ENCODE peak calls at places on chromosomes 5 and 9, in five cellular contexts. B is IMR-90, C is HepG2, D is K562, L is H1. M is an unnamed sample. For H3K4me1, the result is how much of the 10 kb centered on the place peaks cover.

GRCh38 chr5:116090192-116090790 is 5.5 kb downstream of the COMMD10 start:
- DNase-seq in B (no peak), D (no peak), C (peak), L (no peak), M (no peak)

GRCh38 chr9:134760750-134761420 is 119.3 kb downstream of the COL5A1 start:
- DNase-seq in L (no peak), C (no peak), D (no peak), B (no peak), M (no peak)

GRCh38 chr9:114837923-114838322 is 32.1 kb upstream of the TNFSF15 start:
- DNase-seq in D (no peak), B (peak), C (no peak), L (no peak), M (no peak)

GRCh38 chr5:161078793-161079192 is 226.8 kb upstream of the ATP10B start:
- DNase-seq in C (no peak), L (no peak), D (no peak), B (no peak), M (no peak)

GRCh38 chr9:114805670-114806551 is at the start of gene TNFSF15:
- DNase-seq in L (peak), B (peak), D (no peak), C (peak), M (no peak)

GRCh38 chr9:80163889-80164288 is 592.1 kb downstream of the TLE4 start:
- DNase-seq in B (no peak), L (no peak), D (no peak), C (no peak), M (no peak)

GRCh38 chr5:134435525-134435924 is 23.8 kb upstream of the CDKN2AIPNL start:
- DNase-seq in B (peak), C (no peak), L (no peak), D (no peak), M (peak)

GRCh38 chr5:98927988-98928801 is 612 bp downstream of the CHD1 start:
- DNase-seq in B (peak), D (peak), L (no peak), C (peak), M (peak)

GRCh38 chr9:131279196-131279926 is 3.1 kb upstream of the FAM78A start:
- DNase-seq in C (no peak), D (peak), L (no peak), B (no peak), M (no peak)

GRCh38 chr9:29322240-29322639 is 1749.0 kb upstream of the C9orf72 start:
- DNase-seq in B (no peak), D (no peak), C (no peak), L (no peak), M (no peak)

GRCh38 chr5:125262782-125263181 is 516.3 kb upstream of the ZNF608 start:
- DNase-seq in B (peak), L (no peak), D (no peak), C (no peak), M (no peak)

GRCh38 chr9:137748741-137749140 is 128.8 kb upstream of the CACNA1B start:
- DNase-seq in B (no peak), D (no peak), L (no peak), C (no peak), M (no peak)
- TF ChIP-seq MAFK in B (no peak), D (no peak), L (no peak), C (no peak), M (no peak)

GRCh38 chr5:39176740-39177628 is 42.4 kb downstream of the FYB1 start:
- DNase-seq in L (no peak), D (no peak), C (no peak), B (no peak), M (no peak)

GRCh38 chr5:39177629-39177959 is 41.8 kb downstream of the FYB1 start:
- DNase-seq in B (no peak), D (no peak), L (no peak), C (no peak), M (no peak)

GRCh38 chr5:39173069-39173468 is 46.3 kb downstream of the FYB1 start:
- DNase-seq in C (no peak), B (no peak), L (no peak), D (no peak), M (no peak)

GRCh38 chr5:39178171-39178570 is 41.2 kb downstream of the FYB1 start:
- DNase-seq in D (no peak), L (no peak), C (no peak), B (peak), M (no peak)

DNA sequence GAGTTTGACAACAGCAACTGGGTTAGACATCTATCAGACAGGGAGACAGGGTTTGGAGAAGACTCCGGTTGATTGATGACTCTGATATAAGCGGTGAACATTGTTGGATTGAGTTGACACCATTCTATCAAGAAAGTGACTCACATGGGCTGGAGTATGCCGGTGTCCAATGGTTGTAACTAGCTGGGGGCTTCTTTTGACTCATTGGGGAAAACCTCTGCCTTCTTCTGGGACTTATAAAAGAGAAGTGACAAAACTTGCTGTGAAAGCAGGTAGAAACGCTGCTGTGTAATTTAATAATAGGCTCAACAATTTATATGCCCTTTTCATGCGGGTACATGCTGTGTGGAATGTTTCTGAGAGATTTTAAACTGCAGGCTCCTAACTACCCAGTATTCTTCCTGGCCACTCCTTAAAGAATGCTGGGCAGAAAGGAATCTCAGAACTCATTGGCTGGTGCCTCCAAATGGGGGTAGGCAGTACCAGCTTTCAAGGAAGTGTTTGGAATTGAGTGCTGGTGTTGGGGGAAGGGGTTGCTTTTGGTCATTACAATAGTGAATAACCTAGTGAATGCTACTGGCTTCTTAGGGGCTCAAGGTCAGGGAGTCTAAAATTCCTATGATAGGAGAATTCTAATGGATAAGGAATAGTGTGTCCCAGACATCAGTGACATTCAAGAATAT is 43.9 kb downstream of the FYB1 start:
- DNase-seq in L (no peak), D (no peak), B (no peak), C (no peak), M (no peak)
- H3K4me1 ChIP-seq in L (under half), D (half or more), B (under half), C (under half), M (under half)

DNA sequence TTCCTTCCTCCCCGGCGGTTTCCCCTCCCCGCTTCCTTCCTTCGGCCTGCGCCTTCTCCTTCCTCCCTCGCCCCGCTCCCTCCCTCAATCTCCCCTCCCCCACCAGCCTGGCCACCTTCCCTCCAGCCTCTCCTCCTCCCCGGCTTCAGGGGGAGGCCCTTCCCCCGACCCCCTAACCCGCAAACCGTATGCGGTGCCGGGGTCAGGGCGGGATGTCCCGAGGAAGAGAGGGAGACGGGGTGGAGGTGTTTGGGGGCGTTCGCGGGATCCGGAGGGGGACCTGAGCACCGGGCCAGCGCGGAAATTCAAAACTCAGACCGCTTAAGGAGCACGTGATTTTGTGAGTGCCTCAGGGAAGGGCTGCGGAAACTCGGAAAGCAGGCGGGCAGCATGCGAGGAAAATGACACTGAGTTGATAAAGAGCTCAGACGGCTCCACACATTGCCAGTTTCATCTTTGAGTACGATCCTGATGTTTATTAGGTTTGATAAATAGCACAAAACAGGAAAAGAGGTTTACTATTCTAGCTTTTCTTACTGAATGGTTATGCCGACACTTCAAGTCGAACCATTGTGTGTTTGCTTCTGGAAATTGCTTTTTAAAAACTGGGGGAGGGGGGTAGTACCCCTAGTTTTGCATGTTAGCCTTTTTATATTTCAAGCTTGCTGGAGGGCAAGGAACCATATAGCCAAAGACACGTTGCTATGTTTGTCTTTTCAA is 5.4 kb downstream of the PTCH1 start:
- DNase-seq in C (peak), L (no peak), B (peak), D (no peak), M (peak)
- TF ChIP-seq MAFK in C (no peak), L (no peak), B (no peak), D (no peak), M (no peak)

GRCh38 chr5:179755022-179755421 is 22.4 kb downstream of the MAML1 start:
- DNase-seq in B (no peak), L (no peak), C (peak), D (no peak), M (no peak)
- H3K4me1 ChIP-seq in B (under half), L (under half), C (under half), D (under half), M (under half)

GRCh38 chr5:88724201-88724600 is 158.8 kb downstream of the MEF2C start:
- DNase-seq in D (no peak), C (no peak), L (no peak), B (peak), M (peak)
- TF ChIP-seq MAFK in D (no peak), C (no peak), L (no peak), B (no peak), M (no peak)

DNA sequence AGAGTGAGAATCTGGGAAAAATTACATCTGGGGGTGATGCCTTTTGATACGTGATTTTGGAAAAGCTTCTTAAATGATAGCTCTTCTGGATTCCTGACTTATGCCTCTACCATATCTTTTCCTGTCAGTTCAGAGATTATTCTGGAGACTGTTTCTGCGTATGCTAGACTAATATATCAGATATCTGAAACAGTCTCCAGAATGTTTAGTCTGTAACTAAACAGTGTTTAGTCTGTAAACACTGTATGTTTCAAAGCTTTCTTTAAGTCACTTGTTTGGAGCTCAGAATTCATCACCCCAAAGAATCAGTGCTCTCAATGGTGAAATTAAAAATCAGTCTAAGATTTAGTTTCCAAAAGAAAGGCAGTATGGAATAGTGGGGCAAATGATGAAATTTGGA is 19.7 kb downstream of the C9orf85 start:
- DNase-seq in D (no peak), C (no peak), B (peak), L (no peak), M (no peak)
- H3K4me1 ChIP-seq in D (under half), C (under half), B (under half), L (under half), M (under half)